ENCODE peak calls at places on chromosomes 12 and 14, in four cellular contexts. C is fibroblast of the aortic adventitia, W is GM13976, M is tibial artery. D is an unnamed sample.
A peak's percentile ranks its signal among the peaks of the same experiment; 100 is the strongest.

GRCh38 chr12:121861549-121862254 is 3.0 kb upstream of the HPD start:
- DNase-seq in C (peak; percentile 54), W (no peak), M (no peak), D (no peak)

GRCh38 chr12:105109465-105110212 is 2.1 kb downstream of the WASHC4 start:
- DNase-seq in C (peak; percentile 26), W (no peak), M (no peak), D (no peak)

GRCh38 chr12:1915082-1915968 is 3.1 kb downstream of the CACNA2D4 start:
- DNase-seq in C (no peak), W (peak; percentile 22), M (no peak), D (peak; percentile 7)

GRCh38 chr12:26317942-26318565 is 122.7 kb downstream of the SSPN start:
- DNase-seq in C (peak; percentile 48), W (no peak), M (no peak), D (no peak)

GRCh38 chr14:74491952-74492351 is 1.2 kb downstream of the NPC2 start:
- DNase-seq in C (peak; percentile 66), W (no peak), M (peak; percentile 23), D (no peak)

GRCh38 chr12:119158004-119158776 is 20.5 kb upstream of the HSPB8 start:
- DNase-seq in C (no peak), W (no peak), M (peak; percentile 29), D (no peak)

GRCh38 chr12:1592444-1593231 is 1.7 kb downstream of the FBXL14 start:
- DNase-seq in C (no peak), W (peak; percentile 62), M (no peak), D (peak; percentile 55)

GRCh38 chr12:105955976-105956375 is 182.8 kb downstream of the NUAK1 start:
- DNase-seq in C (no peak), W (no peak), M (no peak), D (no peak)

GRCh38 chr12:21065845-21066244 is 65.1 kb upstream of the SLCO1B1 start:
- DNase-seq in C (peak; percentile 9), W (no peak), M (no peak), D (no peak)

GRCh38 chr14:106605548-106606448 is 1079.4 kb downstream of the TMEM121 start:
- DNase-seq in C (no peak), W (peak; percentile 79), M (no peak), D (peak; percentile 74)

GRCh38 chr14:42806909-42807315 is 1200.2 kb downstream of the LRFN5 start:
- DNase-seq in C (peak; percentile 73), W (no peak), M (no peak), D (no peak)

GRCh38 chr12:89828575-89828974 is 119.9 kb upstream of the ATP2B1 start:
- DNase-seq in C (no peak), W (no peak), M (no peak), D (no peak)

GRCh38 chr14:95480109-95480886 is 36.2 kb downstream of the SYNE3 start:
- DNase-seq in C (peak; percentile 78), W (peak; percentile 68), M (peak; percentile 92), D (peak; percentile 64)

GRCh38 chr12:6764011-6764828 is 1.9 kb upstream of the PTMS start:
- DNase-seq in C (peak; percentile 98), W (peak; percentile 97), M (peak; percentile 96), D (peak; percentile 96)

GRCh38 chr14:88323086-88323519 is at the start of gene KCNK10:
- DNase-seq in C (no peak), W (peak; percentile 49), M (no peak), D (no peak)

GRCh38 chr14:68956728-68957127 is 22.4 kb downstream of the ACTN1 start:
- DNase-seq in C (no peak), W (no peak), M (no peak), D (no peak)

GRCh38 chr12:16939871-16940306 is 333.9 kb upstream of the LMO3 start:
- DNase-seq in C (peak; percentile 46), W (peak; percentile 41), M (no peak), D (peak; percentile 46)

GRCh38 chr12:51755251-51755650 is 93.3 kb downstream of the FIGNL2 start:
- DNase-seq in C (no peak), W (no peak), M (no peak), D (no peak)

GRCh38 chr12:66044731-66045130 is 85.8 kb downstream of the LLPH start:
- DNase-seq in C (no peak), W (no peak), M (no peak), D (no peak)

GRCh38 chr12:131914179-131914702 is 14.8 kb upstream of the PUS1 start:
- DNase-seq in C (no peak), W (no peak), M (no peak), D (no peak)

GRCh38 chr14:56117765-56118610 is at the start of gene PELI2:
- DNase-seq in C (peak; percentile 68), W (peak; percentile 66), M (peak; percentile 74), D (peak; percentile 67)

GRCh38 chr12:104462931-104463339 is 6.2 kb downstream of the CHST11 start:
- DNase-seq in C (peak; percentile 39), W (peak; percentile 60), M (no peak), D (peak; percentile 60)

GRCh38 chr12:44717612-44718011 is 158.5 kb downstream of the NELL2 start:
- DNase-seq in C (no peak), W (no peak), M (no peak), D (no peak)

GRCh38 chr12:57838594-57839302 is 7.8 kb downstream of the CTDSP2 start:
- DNase-seq in C (peak; percentile 53), W (no peak), M (no peak), D (no peak)

GRCh38 chr12:26719852-26720251 is 113.1 kb downstream of the ITPR2 start:
- DNase-seq in C (no peak), W (no peak), M (no peak), D (no peak)

GRCh38 chr12:113066806-113067400 is 10.4 kb downstream of the DTX1 start:
- DNase-seq in C (no peak), W (no peak), M (no peak), D (no peak)

GRCh38 chr14:23566112-23566781 is 1.3 kb downstream of the AP1G2 start:
- DNase-seq in C (no peak), W (no peak), M (no peak), D (no peak)

GRCh38 chr12:124686001-124686884 is 118.8 kb upstream of the NCOR2 start:
- DNase-seq in C (peak; percentile 64), W (no peak), M (no peak), D (no peak)

GRCh38 chr12:98053202-98053601 is 462.2 kb upstream of the TMPO start:
- DNase-seq in C (no peak), W (no peak), M (no peak), D (no peak)

GRCh38 chr14:55913324-55914035 is 204.7 kb upstream of the PELI2 start:
- DNase-seq in C (peak; percentile 41), W (no peak), M (peak; percentile 42), D (no peak)

GRCh38 chr12:130791699-130792098 is 47.4 kb downstream of the STX2 start:
- DNase-seq in C (no peak), W (no peak), M (no peak), D (no peak)

GRCh38 chr14:100062602-100063001 is 2.6 kb upstream of the EVL start:
- DNase-seq in C (no peak), W (no peak), M (no peak), D (no peak)

GRCh38 chr12:132502149-132502881 is 12.4 kb downstream of the FBRSL1 start:
- DNase-seq in C (no peak), W (no peak), M (no peak), D (no peak)

GRCh38 chr12:129193263-129193871 is 340.1 kb downstream of the GLT1D1 start:
- DNase-seq in C (no peak), W (peak; percentile 42), M (no peak), D (no peak)
- TF ChIP-seq CTCF in C (peak; percentile 43), W (peak; percentile 22), M (no peak), D (peak; percentile 36)

DNA sequence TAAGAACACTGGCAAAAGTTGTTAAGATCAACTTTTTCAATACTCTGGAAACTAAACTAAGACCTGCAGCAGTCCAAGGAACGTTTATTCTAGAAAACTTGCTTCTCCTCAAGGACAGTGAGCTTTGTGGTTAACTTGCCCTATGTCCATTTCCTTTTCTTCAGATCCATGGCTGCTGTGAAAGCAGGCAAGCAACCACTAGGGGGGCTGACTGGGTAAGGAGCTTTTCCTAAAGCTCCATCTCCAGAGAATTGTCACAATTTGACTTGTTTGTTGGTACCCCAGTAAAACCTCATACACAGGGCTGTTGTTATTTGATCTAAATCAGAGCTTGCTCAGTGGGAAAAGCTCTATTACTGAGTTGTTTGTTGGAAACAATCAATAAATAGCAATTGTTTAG is 10.1 kb upstream of the RPL10L start:
- DNase-seq in C (no peak), W (no peak), M (no peak), D (no peak)
- TF ChIP-seq CTCF in C (no peak), W (no peak), M (no peak), D (no peak)

DNA sequence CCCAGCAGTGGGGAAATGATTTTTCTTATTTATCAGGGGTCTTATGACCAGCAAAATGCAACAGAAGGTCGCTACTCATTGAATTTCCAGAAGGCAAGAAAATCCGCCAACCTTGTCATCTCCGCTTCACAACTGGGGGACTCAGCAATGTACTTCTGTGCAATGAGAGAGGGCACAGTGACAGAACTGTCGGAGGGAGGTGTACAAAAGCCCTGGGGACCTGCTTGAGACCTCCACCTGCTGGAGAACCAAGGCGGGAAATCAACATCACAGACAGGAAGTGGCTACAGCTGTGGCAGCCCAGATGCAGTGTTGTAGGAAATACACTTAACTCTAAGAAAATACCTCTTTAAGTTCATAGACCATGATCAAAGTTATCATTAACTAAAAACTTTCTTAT is 250.9 kb upstream of the OR4E1 start:
- DNase-seq in C (no peak), W (no peak), M (no peak), D (no peak)
- TF ChIP-seq CTCF in C (no peak), W (no peak), M (no peak), D (no peak)

GRCh38 chr14:52950410-52950897 is 396 bp downstream of the FERMT2 start:
- DNase-seq in C (no peak), W (no peak), M (peak; percentile 66), D (no peak)
- TF ChIP-seq CTCF in C (no peak), W (no peak), M (no peak), D (no peak)

DNA sequence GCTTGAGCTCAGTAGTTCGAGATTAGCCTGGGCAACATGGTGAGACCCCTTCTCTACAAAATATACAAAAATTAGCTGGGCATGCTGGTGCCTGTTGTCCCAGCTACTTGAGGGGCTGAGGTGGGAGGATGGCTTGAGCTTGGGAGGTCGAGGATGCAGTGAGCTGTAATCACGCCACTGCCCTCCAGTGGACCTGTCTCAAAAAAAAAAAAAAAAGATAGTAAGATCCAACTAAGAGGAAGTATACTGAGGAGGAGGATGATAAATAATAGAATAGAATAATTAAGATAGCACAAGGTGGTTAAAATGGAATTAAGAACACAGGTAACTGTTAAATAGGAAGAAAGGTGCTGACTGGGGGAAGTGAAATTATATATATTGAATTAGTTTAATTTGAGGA is 37.0 kb upstream of the BAZ1A start:
- DNase-seq in C (no peak), W (no peak), M (no peak), D (no peak)
- TF ChIP-seq CTCF in C (no peak), W (no peak), M (no peak), D (no peak)

GRCh38 chr14:89866458-89866857 is 88.1 kb downstream of the EFCAB11 start:
- DNase-seq in C (no peak), W (no peak), M (no peak), D (no peak)
- TF ChIP-seq CTCF in C (no peak), W (no peak), M (no peak), D (no peak)

GRCh38 chr14:53217283-53217994 is 64.3 kb upstream of the DDHD1 start:
- DNase-seq in C (peak; percentile 31), W (peak; percentile 84), M (peak; percentile 71), D (peak; percentile 82)
- TF ChIP-seq CTCF in C (peak; percentile 45), W (peak; percentile 19), M (peak; percentile 69), D (peak; percentile 29)